ENCODE peak calls at places on chromosome 3, in ten cellular contexts. W is lower lobe of right lung, G is GM12865, B is uterus, I is omental fat pad, V is cardiac fibroblast, J is fibroblast of lung, K is psoas muscle, F is fibroblast of pulmonary artery, Z is neural crest cell. O is an unnamed sample.

GRCh38 chr3:196501316-196502064 is 2.1 kb downstream of the RNF168 start:
- DNase-seq in W (no peak), G (no peak), B (no peak), I (no peak), V (peak), J (peak), K (no peak), F (peak), Z (no peak), O (no peak)

GRCh38 chr3:129702934-129703712 is 96.6 kb upstream of the PLXND1 start:
- DNase-seq in W (no peak), G (no peak), B (no peak), I (no peak), V (no peak), J (peak), K (no peak), F (peak), Z (no peak), O (no peak)

GRCh38 chr3:146543461-146544012 is 870 bp downstream of the PLSCR1 start:
- DNase-seq in W (no peak), G (peak), B (peak), I (no peak), V (peak), J (peak), K (no peak), F (peak), Z (no peak), O (no peak)

GRCh38 chr3:52046186-52046913 is 10.0 kb downstream of the DUSP7 start:
- DNase-seq in W (no peak), G (no peak), B (peak), I (no peak), V (peak), J (peak), K (peak), F (peak), Z (no peak), O (no peak)

GRCh38 chr3:15685927-15686326 is 84.4 kb downstream of the BTD start:
- DNase-seq in W (no peak), G (no peak), B (no peak), I (no peak), V (peak), J (no peak), K (no peak), F (no peak), Z (no peak), O (no peak)

GRCh38 chr3:123385072-123385471 is 63.8 kb downstream of the ADCY5 start:
- DNase-seq in W (no peak), G (no peak), B (no peak), I (no peak), V (no peak), J (peak), K (no peak), F (peak), Z (no peak), O (no peak)

GRCh38 chr3:143644370-143645089 is 203.7 kb downstream of the SLC9A9 start:
- DNase-seq in W (peak), G (peak), B (no peak), I (no peak), V (peak), J (peak), K (no peak), F (peak), Z (peak), O (no peak)

GRCh38 chr3:194086251-194087075 is 49.5 kb upstream of the HES1 start:
- DNase-seq in W (no peak), G (no peak), B (no peak), I (no peak), V (no peak), J (peak), K (no peak), F (no peak), Z (no peak), O (no peak)

GRCh38 chr3:69880069-69880640 is 119.4 kb upstream of the SAMMSON start:
- DNase-seq in W (no peak), G (no peak), B (no peak), I (no peak), V (no peak), J (no peak), K (no peak), F (no peak), Z (no peak), O (no peak)

GRCh38 chr3:143000525-143000924 is 845 bp upstream of the U2SURP start:
- DNase-seq in W (peak), G (no peak), B (no peak), I (no peak), V (peak), J (peak), K (no peak), F (peak), Z (no peak), O (no peak)

GRCh38 chr3:193346259-193346658 is 32.3 kb downstream of the ATP13A5 start:
- DNase-seq in W (no peak), G (no peak), B (no peak), I (no peak), V (no peak), J (no peak), K (no peak), F (no peak), Z (no peak), O (no peak)

GRCh38 chr3:171765511-171765887 is 44.8 kb downstream of the PLD1 start:
- DNase-seq in W (no peak), G (no peak), B (no peak), I (no peak), V (no peak), J (no peak), K (no peak), F (no peak), Z (no peak), O (no peak)

GRCh38 chr3:56351496-56351895 is 116.8 kb downstream of the ERC2 start:
- DNase-seq in W (no peak), G (no peak), B (no peak), I (no peak), V (no peak), J (no peak), K (no peak), F (no peak), Z (no peak), O (no peak)

GRCh38 chr3:56342475-56342874 is 125.8 kb downstream of the ERC2 start:
- DNase-seq in W (no peak), G (no peak), B (no peak), I (no peak), V (no peak), J (no peak), K (no peak), F (no peak), Z (no peak), O (no peak)

GRCh38 chr3:56347219-56347871 is 120.9 kb downstream of the ERC2 start:
- DNase-seq in W (no peak), G (peak), B (no peak), I (no peak), V (peak), J (no peak), K (no peak), F (peak), Z (peak), O (no peak)
- TF ChIP-seq CTCF in W (peak), G (peak), B (no peak), I (no peak), V (peak), J (no peak), K (no peak), F (peak), Z (peak), O (peak)

GRCh38 chr3:57683286-57683685 is 9.6 kb downstream of the DENND6A start:
- DNase-seq in W (no peak), G (no peak), B (no peak), I (no peak), V (no peak), J (no peak), K (no peak), F (no peak), Z (no peak), O (no peak)

GRCh38 chr3:57681691-57682090 is 11.2 kb downstream of the DENND6A start:
- DNase-seq in W (no peak), G (no peak), B (no peak), I (no peak), V (no peak), J (no peak), K (no peak), F (no peak), Z (no peak), O (no peak)

GRCh38 chr3:57680046-57680445 is 12.8 kb downstream of the DENND6A start:
- DNase-seq in W (no peak), G (no peak), B (no peak), I (no peak), V (no peak), J (no peak), K (no peak), F (no peak), Z (no peak), O (no peak)

DNA sequence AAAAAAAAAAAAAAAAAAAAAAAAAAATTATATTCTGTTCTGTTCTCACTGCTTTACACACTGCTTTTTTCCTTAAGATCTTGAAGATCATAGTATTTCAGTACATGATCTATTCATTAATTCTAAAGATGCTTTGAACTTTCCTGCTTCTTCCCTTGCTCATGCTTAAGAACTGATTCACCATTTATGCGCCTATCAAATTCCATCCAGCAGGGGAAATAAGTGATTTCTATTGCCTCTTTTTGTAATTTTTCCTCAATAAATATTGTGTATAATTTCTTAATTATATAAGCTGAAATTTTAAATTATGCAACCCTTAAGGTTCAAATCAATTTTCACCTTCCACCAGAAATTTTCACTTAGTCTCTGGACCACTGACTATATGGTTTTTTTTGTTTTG is 10.6 kb downstream of the DENND6A start:
- DNase-seq in W (no peak), G (no peak), B (no peak), I (no peak), V (no peak), J (peak), K (no peak), F (peak), Z (no peak), O (no peak)
- TF ChIP-seq CTCF in W (peak), G (no peak), B (no peak), I (no peak), V (peak), J (peak), K (peak), F (peak), Z (peak), O (peak)

GRCh38 chr3:100650651-100651611 is 41.5 kb downstream of the ADGRG7 start:
- DNase-seq in W (no peak), G (peak), B (no peak), I (no peak), V (peak), J (peak), K (no peak), F (peak), Z (no peak), O (no peak)
- TF ChIP-seq CTCF in W (no peak), G (no peak), B (no peak), I (no peak), V (no peak), J (peak), K (peak), F (peak), Z (no peak), O (no peak)

DNA sequence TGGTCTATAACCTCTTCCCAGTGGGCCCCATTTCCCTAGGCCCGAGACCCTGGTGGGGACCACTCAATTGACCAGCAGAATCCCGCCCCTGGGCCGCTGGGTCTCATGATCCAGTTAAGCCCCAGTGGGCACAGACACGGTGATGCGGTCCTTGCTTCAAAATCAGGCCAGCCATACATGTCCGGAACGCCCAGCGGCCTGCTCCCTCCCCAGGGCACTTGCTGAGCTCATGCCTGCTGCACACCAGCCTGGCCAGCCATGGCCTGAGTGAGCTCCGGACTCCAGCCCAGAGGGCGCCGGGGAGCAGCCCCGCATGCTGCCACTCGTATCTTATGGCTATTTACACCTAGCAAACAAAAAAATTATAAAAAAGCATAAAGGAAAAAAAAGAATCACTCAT is 34.4 kb upstream of the IQSEC1 start:
- DNase-seq in W (peak), G (no peak), B (no peak), I (no peak), V (no peak), J (no peak), K (peak), F (no peak), Z (no peak), O (no peak)
- TF ChIP-seq CTCF in W (no peak), G (no peak), B (no peak), I (no peak), V (no peak), J (no peak), K (no peak), F (no peak), Z (no peak), O (no peak)

GRCh38 chr3:53229171-53229570 is 26.7 kb downstream of the TKT start:
- DNase-seq in W (peak), G (no peak), B (no peak), I (no peak), V (no peak), J (no peak), K (no peak), F (no peak), Z (no peak), O (no peak)

GRCh38 chr3:53226841-53227407 is 28.9 kb downstream of the TKT start:
- DNase-seq in W (peak), G (no peak), B (no peak), I (no peak), V (no peak), J (no peak), K (peak), F (no peak), Z (no peak), O (no peak)

GRCh38 chr3:53230041-53230621 is 25.7 kb downstream of the TKT start:
- DNase-seq in W (peak), G (no peak), B (no peak), I (no peak), V (no peak), J (no peak), K (peak), F (no peak), Z (no peak), O (no peak)

GRCh38 chr3:53229606-53230005 is 26.2 kb downstream of the TKT start:
- DNase-seq in W (peak), G (no peak), B (no peak), I (no peak), V (no peak), J (no peak), K (no peak), F (no peak), Z (no peak), O (no peak)

DNA sequence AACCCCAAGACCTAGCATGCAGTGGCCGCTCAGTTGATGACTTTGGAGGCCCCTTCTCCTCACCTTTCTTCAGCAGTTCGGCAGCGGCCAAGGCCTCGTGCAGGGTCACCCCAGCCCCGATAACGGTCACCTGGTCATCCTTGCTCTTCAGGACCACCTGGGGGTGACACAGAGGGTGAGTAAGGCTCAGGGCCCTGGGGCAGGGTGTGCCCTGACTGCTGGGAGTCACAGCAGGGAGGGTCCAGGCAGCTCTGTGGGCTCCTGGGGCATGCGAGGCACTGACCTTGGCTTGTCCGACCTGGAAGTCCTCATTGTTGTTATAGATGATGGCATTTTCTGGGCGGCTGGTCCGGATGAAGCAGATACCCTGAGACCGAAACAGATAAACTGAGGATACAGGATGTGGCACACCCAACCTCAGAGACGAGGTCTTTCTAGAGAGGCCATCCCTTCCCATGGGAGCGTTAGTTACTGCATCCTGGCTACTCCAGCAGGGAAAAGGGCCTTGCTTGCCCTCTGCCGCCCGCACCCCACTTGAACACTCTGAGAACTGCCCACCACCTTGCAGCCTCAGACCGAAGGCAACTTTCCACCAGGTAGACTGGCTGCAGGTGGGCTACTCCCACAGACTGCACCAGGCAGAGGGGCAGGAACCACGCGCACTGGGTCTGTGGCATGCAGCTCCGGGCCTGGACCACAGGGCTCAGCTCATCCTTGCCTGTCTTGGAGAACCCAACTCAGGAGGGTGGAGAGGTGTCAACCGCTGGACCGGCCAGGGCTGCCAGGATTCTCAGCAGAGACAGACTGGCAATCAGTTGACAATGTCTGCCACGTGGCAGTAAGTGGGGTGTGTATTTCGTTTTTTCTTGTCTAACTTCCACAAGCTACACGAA is 27.6 kb downstream of the TKT start:
- DNase-seq in W (peak), G (no peak), B (no peak), I (no peak), V (no peak), J (no peak), K (no peak), F (no peak), Z (no peak), O (no peak)
- TF ChIP-seq CTCF in W (no peak), G (no peak), B (no peak), I (no peak), V (no peak), J (no peak), K (no peak), F (no peak), Z (no peak), O (no peak)